ENCODE peak calls at places on chromosomes 6 and 20, in eight cellular contexts. O is CD8-positive, alpha-beta T cell; E is esophagus muscularis mucosa; H is tibial nerve; U is gastrocnemius medialis; K is Peyer's patch; C is ascending aorta; Y is endothelial cell of umbilical vein. V is an unnamed sample.

GRCh38 chr20:60921021-60921622 is 330.9 kb upstream of the CDH4 start:
- DNase-seq in O (peak; percentile 17), E (no peak), H (no peak), U (no peak), K (no peak), C (no peak), Y (no peak), V (no peak)

GRCh38 chr6:118709859-118710350 is 58.5 kb upstream of the CEP85L start:
- DNase-seq in O (peak; percentile 67), E (no peak), H (no peak), U (no peak), K (peak; percentile 85), C (no peak), Y (no peak), V (peak; percentile 44)

GRCh38 chr20:8021541-8022269 is 2.1 kb upstream of the TMX4 start:
- DNase-seq in O (no peak), E (no peak), H (no peak), U (no peak), K (no peak), C (no peak), Y (no peak), V (no peak)

GRCh38 chr6:49453221-49453620 is 9.8 kb downstream of the MMUT start:
- DNase-seq in O (no peak), E (no peak), H (no peak), U (no peak), K (no peak), C (no peak), Y (peak; percentile 8), V (no peak)

GRCh38 chr6:70549327-70549726 is 17.4 kb upstream of the SDHAF4 start:
- DNase-seq in O (no peak), E (no peak), H (no peak), U (no peak), K (no peak), C (no peak), Y (no peak), V (no peak)

GRCh38 chr6:120378582-120379220 is 955.6 kb downstream of the TBC1D32 start:
- DNase-seq in O (no peak), E (no peak), H (no peak), U (no peak), K (no peak), C (no peak), Y (peak; percentile 6), V (no peak)

GRCh38 chr6:109241199-109241598 is 141.1 kb downstream of the CD164 start:
- DNase-seq in O (no peak), E (no peak), H (no peak), U (no peak), K (no peak), C (no peak), Y (no peak), V (no peak)

GRCh38 chr20:34637245-34638185 is 39.4 kb downstream of the PIGU start:
- DNase-seq in O (no peak), E (no peak), H (peak; percentile 74), U (peak; percentile 60), K (no peak), C (peak; percentile 64), Y (no peak), V (peak; percentile 61)

GRCh38 chr6:103367212-103367611 is 1492.5 kb downstream of the HACE1 start:
- DNase-seq in O (no peak), E (no peak), H (no peak), U (no peak), K (no peak), C (no peak), Y (no peak), V (no peak)

GRCh38 chr6:684831-685636 is 7.9 kb downstream of the EXOC2 start:
- DNase-seq in O (no peak), E (no peak), H (no peak), U (no peak), K (no peak), C (no peak), Y (peak; percentile 40), V (no peak)

GRCh38 chr6:123091091-123091895 is 95.3 kb downstream of the CLVS2 start:
- DNase-seq in O (no peak), E (no peak), H (no peak), U (peak; percentile 75), K (no peak), C (no peak), Y (peak; percentile 86), V (no peak)

GRCh38 chr6:28807682-28808280 is 116.0 kb downstream of the TRIM27 start:
- DNase-seq in O (no peak), E (no peak), H (no peak), U (no peak), K (no peak), C (no peak), Y (peak; percentile 53), V (no peak)

GRCh38 chr6:124164363-124164762 is 360.7 kb downstream of the NKAIN2 start:
- DNase-seq in O (no peak), E (no peak), H (no peak), U (no peak), K (no peak), C (no peak), Y (no peak), V (no peak)

GRCh38 chr6:33169286-33170175 is 22.7 kb downstream of the COL11A2 start:
- DNase-seq in O (no peak), E (no peak), H (no peak), U (no peak), K (no peak), C (no peak), Y (no peak), V (no peak)

GRCh38 chr6:108163267-108163643 is 2.6 kb upstream of the NR2E1 start:
- DNase-seq in O (no peak), E (peak; percentile 42), H (no peak), U (no peak), K (no peak), C (no peak), Y (no peak), V (no peak)
- H3K27me3 ChIP-seq in O (peaks cover 51% of the 10 kb centered on the region), E (peaks cover 79% of the 10 kb centered on the region), H (peaks cover 10% of the 10 kb centered on the region), U (peaks cover 99% of the 10 kb centered on the region), K (peaks cover 8% of the 10 kb centered on the region), C (peaks cover 19% of the 10 kb centered on the region), Y (peaks cover 92% of the 10 kb centered on the region), V (peaks cover 74% of the 10 kb centered on the region)

DNA sequence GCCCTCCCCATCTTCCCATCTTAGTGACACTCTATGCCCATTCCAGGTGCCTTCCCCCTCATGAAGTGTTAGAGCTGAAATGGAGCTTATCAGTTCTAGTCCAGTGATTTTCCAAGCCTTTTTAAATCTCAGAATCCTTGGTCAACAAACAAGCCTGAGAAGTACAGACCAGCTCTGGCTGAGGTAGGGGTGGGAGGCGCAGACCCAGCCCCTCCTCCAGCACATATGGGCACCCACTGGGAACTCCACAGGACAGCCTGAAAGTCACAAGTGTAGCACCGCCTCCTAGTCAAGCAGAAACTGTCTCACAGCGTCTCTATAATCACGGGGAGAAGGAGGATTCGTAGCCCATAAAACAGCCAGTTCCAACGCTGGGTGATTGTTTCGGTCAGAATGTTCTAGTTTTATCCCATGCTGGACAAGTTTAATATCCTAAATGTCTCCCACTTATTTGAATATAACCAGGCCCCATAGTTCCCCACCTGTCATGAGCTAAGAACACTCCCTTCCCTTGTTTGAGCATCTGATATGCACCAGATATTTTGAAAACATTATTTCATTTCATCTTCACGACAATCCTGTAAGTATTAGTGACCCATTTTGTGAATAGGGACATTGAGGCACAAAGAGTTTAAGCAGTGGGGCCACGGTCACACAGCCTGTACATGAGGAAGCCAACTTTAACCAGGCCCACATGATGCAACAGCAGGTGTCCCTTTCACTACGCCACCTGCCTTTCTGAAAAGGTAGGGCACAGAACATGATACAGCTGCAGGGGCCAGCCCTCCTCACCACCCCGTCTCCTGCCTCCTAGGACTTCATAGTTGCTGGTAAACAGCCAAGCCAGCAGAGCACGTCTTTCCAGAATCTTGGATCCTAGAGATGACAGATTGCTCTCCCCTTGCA is 40.1 kb downstream of the TRAF3IP2 start:
- DNase-seq in O (no peak), E (no peak), H (no peak), U (peak; percentile 53), K (peak; percentile 57), C (no peak), Y (no peak), V (no peak)
- TF ChIP-seq CTCF in O (no peak), E (no peak), H (no peak), U (no peak), K (peak; percentile 62), C (no peak), Y (no peak), V (no peak)

GRCh38 chr6:56540950-56541600 is 101.6 kb downstream of the DST start:
- DNase-seq in O (no peak), E (no peak), H (no peak), U (no peak), K (no peak), C (no peak), Y (peak; percentile 63), V (no peak)
- H3K4me3 ChIP-seq in O (no peak overlapping the region), E (peak overlapping the region; percentile 65), H (peak overlapping the region; percentile 58), U (peak overlapping the region; percentile 69), K (peak overlapping the region; percentile 69), C (peak overlapping the region; percentile 53), Y (peak overlapping the region; percentile 66), V (peak overlapping the region; percentile 59)

GRCh38 chr20:22567944-22568871 is 16.2 kb downstream of the FOXA2 start:
- DNase-seq in O (no peak), E (no peak), H (no peak), U (no peak), K (no peak), C (no peak), Y (no peak), V (no peak)

GRCh38 chr20:22572491-22572890 is 11.9 kb downstream of the FOXA2 start:
- DNase-seq in O (no peak), E (no peak), H (no peak), U (no peak), K (no peak), C (no peak), Y (no peak), V (no peak)

GRCh38 chr20:22566876-22567658 is 17.3 kb downstream of the FOXA2 start:
- DNase-seq in O (no peak), E (no peak), H (no peak), U (no peak), K (no peak), C (no peak), Y (no peak), V (no peak)

GRCh38 chr20:22572023-22572422 is 12.3 kb downstream of the FOXA2 start:
- DNase-seq in O (no peak), E (no peak), H (no peak), U (no peak), K (no peak), C (no peak), Y (no peak), V (no peak)

GRCh38 chr20:22568872-22569344 is 15.5 kb downstream of the FOXA2 start:
- DNase-seq in O (no peak), E (no peak), H (no peak), U (no peak), K (no peak), C (no peak), Y (no peak), V (no peak)
- H3K27me3 ChIP-seq in O (no peaks in the 10 kb centered on the region), E (peaks cover 50% of the 10 kb centered on the region), H (no peaks in the 10 kb centered on the region), U (peaks cover 83% of the 10 kb centered on the region), K (no peaks in the 10 kb centered on the region), C (peaks cover 5% of the 10 kb centered on the region), Y (peaks cover 76% of the 10 kb centered on the region), V (peaks cover 15% of the 10 kb centered on the region)

V was measured in BJ.